ENCODE peak calls at places on chromosomes 1 and 21, in five cellular contexts. U, E, G, S and K are unnamed samples.

GRCh38 chr1:156089704-156090103 is 7.4 kb upstream of the MEX3A start:
- DNase-seq in U (no peak), E (no peak), G (no peak), S (no peak), K (no peak)

GRCh38 chr1:203630697-203631096 is 4.1 kb downstream of the ATP2B4 start:
- DNase-seq in U (no peak), E (no peak), G (no peak), S (no peak), K (no peak)

GRCh38 chr21:45088729-45089128 is 14.3 kb downstream of the ADARB1 start:
- DNase-seq in U (no peak), E (no peak), G (no peak), S (no peak), K (no peak)

GRCh38 chr21:44883250-44883649 is 9.8 kb upstream of the PTTG1IP start:
- DNase-seq in U (no peak), E (no peak), G (no peak), S (no peak), K (no peak)

GRCh38 chr1:186311375-186312051 is 63.5 kb downstream of the TPR start:
- DNase-seq in U (no peak), E (no peak), G (no peak), S (no peak), K (no peak)

GRCh38 chr1:228295201-228295600 is 87.4 kb downstream of the OBSCN start:
- DNase-seq in U (no peak), E (no peak), G (no peak), S (no peak), K (no peak)

GRCh38 chr1:216847385-216848036 is 124.3 kb upstream of the ESRRG start:
- DNase-seq in U (peak; percentile 7), E (peak; percentile 78), G (no peak), S (no peak), K (no peak)

GRCh38 chr1:72229893-72230292 is 52.4 kb downstream of the NEGR1 start:
- DNase-seq in U (no peak), E (peak; percentile 21), G (no peak), S (no peak), K (peak; percentile 46)

GRCh38 chr1:67869233-67869632 is 36.0 kb upstream of the GNG12 start:
- DNase-seq in U (no peak), E (no peak), G (no peak), S (no peak), K (no peak)

GRCh38 chr1:1299686-1300351 is 7.9 kb downstream of the ACAP3 start:
- DNase-seq in U (no peak), E (no peak), G (peak; percentile 43), S (no peak), K (no peak)

GRCh38 chr1:37064059-37064458 is 29.7 kb upstream of the GRIK3 start:
- DNase-seq in U (no peak), E (no peak), G (no peak), S (no peak), K (no peak)

GRCh38 chr1:213162338-213162737 is 111.3 kb downstream of the RPS6KC1 start:
- DNase-seq in U (no peak), E (peak; percentile 61), G (no peak), S (no peak), K (peak; percentile 82)

GRCh38 chr1:204294371-204294770 is 65.4 kb downstream of the PLEKHA6 start:
- DNase-seq in U (peak; percentile 84), E (peak; percentile 97), G (no peak), S (no peak), K (peak; percentile 94)

GRCh38 chr21:46532080-46532479 is 72.8 kb downstream of the S100B start:
- DNase-seq in U (no peak), E (no peak), G (no peak), S (no peak), K (no peak)

GRCh38 chr1:175757381-175758015 is 14.1 kb upstream of the TNR start:
- DNase-seq in U (no peak), E (no peak), G (peak; percentile 55), S (peak; percentile 29), K (peak; percentile 1)

GRCh38 chr1:157119448-157119847 is 18.7 kb downstream of the ETV3 start:
- DNase-seq in U (no peak), E (no peak), G (no peak), S (no peak), K (no peak)

DNA sequence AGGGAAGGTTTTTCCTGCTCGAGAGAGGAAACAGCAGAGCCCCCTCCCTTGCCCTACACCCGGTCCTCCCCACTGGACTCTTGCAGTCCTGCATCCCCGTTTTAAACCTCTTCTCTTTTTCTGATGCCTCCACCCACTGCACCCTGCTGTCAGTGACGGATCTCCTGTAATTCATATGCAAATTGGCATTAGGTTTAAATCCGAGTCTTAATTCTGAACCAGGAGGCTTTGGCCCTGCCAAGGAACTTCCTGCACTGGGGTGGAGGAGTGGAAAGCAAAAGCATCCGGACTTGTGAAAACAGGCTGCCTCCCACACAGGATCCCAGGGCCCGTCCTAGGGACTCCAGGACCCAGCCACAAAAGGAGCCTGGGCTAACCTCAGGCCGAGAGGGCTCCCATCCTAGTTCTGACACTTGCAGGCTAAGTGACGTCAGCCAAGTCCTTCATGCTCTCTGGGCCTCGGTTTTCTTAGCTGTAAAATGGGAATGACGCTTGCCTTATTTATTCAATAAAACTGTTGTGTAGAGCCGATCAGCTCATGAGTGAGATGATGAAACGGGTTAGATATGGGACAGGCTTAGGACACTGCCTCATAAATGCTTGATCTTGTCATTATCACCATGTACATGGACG is 613.3 kb downstream of the AJAP1 start:
- DNase-seq in U (no peak), E (no peak), G (no peak), S (no peak), K (no peak)
- TF ChIP-seq CTCF in U (no peak), E (no peak), G (no peak), S (no peak), K (no peak)

GRCh38 chr1:25239681-25240541 is 7.3 kb downstream of the RSRP1 start:
- DNase-seq in U (peak; percentile 52), E (peak; percentile 87), G (peak; percentile 97), S (peak; percentile 91), K (peak; percentile 80)
- H3K4me3 ChIP-seq in U (peak overlapping the region; percentile 63), E (peak overlapping the region; percentile 56), G (peak overlapping the region; percentile 61), S (peak overlapping the region; percentile 40), K (peak overlapping the region; percentile 56)

GRCh38 chr1:100445565-100445964 is 92.4 kb upstream of the GPR88 start:
- DNase-seq in U (no peak), E (no peak), G (no peak), S (no peak), K (no peak)

GRCh38 chr1:100448371-100448770 is 89.6 kb upstream of the GPR88 start:
- DNase-seq in U (no peak), E (no peak), G (no peak), S (peak; percentile 81), K (no peak)

GRCh38 chr1:100441651-100442050 is 89.3 kb downstream of the CDC14A start:
- DNase-seq in U (no peak), E (no peak), G (no peak), S (no peak), K (no peak)

GRCh38 chr1:100440075-100440809 is 87.9 kb downstream of the CDC14A start:
- DNase-seq in U (no peak), E (no peak), G (peak; percentile 14), S (peak; percentile 30), K (no peak)

GRCh38 chr1:100443739-100444571 is 91.6 kb downstream of the CDC14A start:
- DNase-seq in U (peak; percentile 33), E (peak; percentile 86), G (peak; percentile 52), S (no peak), K (peak; percentile 35)
- TF ChIP-seq CTCF in U (no peak), E (no peak), G (no peak), S (no peak), K (no peak)

DNA sequence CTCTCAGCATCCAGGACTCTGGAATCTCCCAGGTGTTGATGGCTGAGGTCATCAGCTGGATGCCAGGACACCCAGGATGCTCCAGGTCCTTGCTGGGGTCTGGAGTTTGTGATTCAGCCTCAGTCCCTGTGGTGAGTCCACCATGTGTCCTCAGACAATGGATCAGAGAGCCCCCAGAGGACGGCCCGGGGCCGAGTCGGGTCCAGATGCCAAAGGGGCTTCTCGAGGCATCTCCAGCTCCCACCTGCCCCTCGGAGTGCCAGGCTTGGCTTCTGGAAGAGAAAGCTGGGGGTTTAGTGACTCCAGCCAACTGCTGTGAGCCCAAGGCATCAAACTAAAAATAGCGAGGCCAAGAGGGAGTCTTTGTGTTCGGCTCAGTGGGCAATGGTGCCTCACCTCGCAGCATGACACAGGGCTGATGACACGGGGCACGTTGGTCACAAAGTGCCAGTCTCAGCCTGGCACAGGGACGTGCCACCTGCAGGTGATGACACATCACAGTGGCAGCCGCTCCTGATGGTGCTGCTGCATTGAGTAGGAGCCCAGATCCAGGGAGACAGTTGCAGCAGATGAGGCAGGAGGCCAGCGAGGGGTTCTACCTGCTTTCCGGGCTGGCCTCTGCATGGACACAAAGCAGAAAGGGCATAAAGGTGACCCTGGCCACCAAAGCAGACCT is 10.6 kb downstream of the PDE9A start:
- DNase-seq in U (no peak), E (no peak), G (no peak), S (no peak), K (no peak)
- H3K4me3 ChIP-seq in U (no peak overlapping the region), E (no peak overlapping the region), G (no peak overlapping the region), S (no peak overlapping the region), K (no peak overlapping the region)

DNA sequence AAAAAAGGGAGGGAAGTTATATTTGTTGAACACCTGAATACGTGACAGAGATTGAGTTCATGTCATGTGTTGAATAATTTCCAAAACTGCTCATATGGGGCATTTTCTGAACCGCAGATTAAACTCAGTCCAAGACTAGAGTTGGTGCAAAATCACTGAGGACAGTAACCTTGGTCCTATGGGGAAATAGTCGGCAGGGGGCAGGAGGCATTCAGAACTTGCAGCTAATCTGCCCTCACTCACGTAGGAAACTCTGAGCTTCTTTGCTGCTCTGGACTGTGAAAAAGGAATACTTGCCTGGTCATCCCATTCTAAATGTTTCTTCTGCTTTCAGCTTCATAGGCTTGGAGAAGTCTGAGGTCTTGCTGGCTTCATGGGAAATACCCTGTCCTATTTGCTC is 228.3 kb upstream of the ZP4 start:
- DNase-seq in U (no peak), E (no peak), G (no peak), S (no peak), K (no peak)
- TF ChIP-seq CTCF in U (no peak), E (no peak), G (no peak), S (no peak), K (no peak)

DNA sequence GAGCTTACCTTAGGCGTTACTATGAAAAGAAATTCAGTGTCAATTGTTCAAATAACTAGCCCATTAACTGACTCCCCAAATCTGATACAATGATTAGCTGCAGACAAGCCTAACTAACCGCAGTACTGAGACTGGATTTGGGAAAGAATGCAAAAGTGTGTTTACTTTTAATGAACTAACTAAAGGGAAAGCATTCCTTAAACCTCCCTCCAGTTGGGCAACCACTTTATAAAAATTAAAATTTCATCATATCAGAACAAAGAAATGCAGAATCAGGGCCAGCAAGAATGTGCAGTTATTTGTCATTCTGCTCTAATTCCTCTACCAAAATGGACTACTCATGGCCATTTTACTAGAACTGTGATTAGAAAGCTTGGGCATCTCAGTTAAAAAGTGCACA is 11.7 kb upstream of the NR5A2 start:
- DNase-seq in U (no peak), E (no peak), G (no peak), S (no peak), K (no peak)
- H3K4me3 ChIP-seq in U (no peak overlapping the region), E (no peak overlapping the region), G (no peak overlapping the region), S (no peak overlapping the region), K (no peak overlapping the region)